ENCODE peak calls at places on chromosomes 6 and 20, in ten cellular contexts. G is lung; X is fibroblast of lung; M is CD4-positive, alpha-beta T cell; K is breast epithelium; A is psoas muscle; N is heart left ventricle; Z is lower lobe of right lung; U is right atrium auricular region; E is AG04450. D is an unnamed sample.

GRCh38 chr20:40913224-40913821 is 115.3 kb upstream of the TOP1 start:
- DNase-seq in E (no peak), U (no peak), N (no peak), A (no peak), G (no peak), Z (no peak), X (no peak), M (no peak), K (no peak), D (no peak)

GRCh38 chr6:36232172-36232571 is 35.6 kb downstream of the BRPF3 start:
- DNase-seq in U (no peak), K (no peak), X (no peak), E (no peak), M (no peak), Z (no peak), N (no peak), A (no peak), G (no peak), D (no peak)

GRCh38 chr6:39077882-39078594 is 29.5 kb downstream of the GLP1R start:
- DNase-seq in N (no peak), K (no peak), Z (no peak), X (no peak), A (no peak), U (peak; percentile 23), E (no peak), M (no peak), G (no peak), D (no peak)

GRCh38 chr6:31896856-31897611 is 464 bp downstream of the EHMT2 start:
- DNase-seq in U (no peak), G (no peak), A (no peak), K (no peak), M (no peak), N (no peak), Z (no peak), X (no peak), E (no peak), D (no peak)

GRCh38 chr6:143539723-143540122 is 28.2 kb upstream of the FUCA2 start:
- DNase-seq in K (no peak), A (no peak), Z (no peak), N (no peak), G (no peak), M (no peak), X (no peak), E (no peak), U (no peak), D (no peak)

GRCh38 chr6:107666084-107666981 is 157.8 kb downstream of the SCML4 start:
- DNase-seq in E (no peak), A (no peak), U (no peak), G (no peak), Z (no peak), N (no peak), M (no peak), X (peak; percentile 62), K (no peak), D (no peak)

GRCh38 chr20:14521436-14521835 is 184.0 kb upstream of the FLRT3 start:
- DNase-seq in M (no peak), K (no peak), A (no peak), Z (no peak), N (no peak), U (no peak), X (peak; percentile 9), G (no peak), E (no peak), D (no peak)

GRCh38 chr6:90048191-90048969 is 154.1 kb downstream of the GJA10 start:
- DNase-seq in U (no peak), A (no peak), K (no peak), Z (no peak), M (no peak), E (no peak), N (no peak), G (no peak), X (no peak), D (no peak)

GRCh38 chr6:9583946-9584345 is 830.9 kb downstream of the TFAP2A start:
- DNase-seq in M (no peak), X (no peak), K (no peak), E (no peak), Z (no peak), A (no peak), G (no peak), U (no peak), N (no peak), D (no peak)

GRCh38 chr6:111757342-111757741 is 115.9 kb downstream of the FYN start:
- DNase-seq in E (no peak), X (peak; percentile 53), M (no peak), K (no peak), N (no peak), A (no peak), U (no peak), Z (no peak), G (no peak), D (no peak)

GRCh38 chr6:88512951-88513350 is 346.8 kb upstream of the CNR1 start:
- DNase-seq in K (no peak), A (no peak), G (no peak), N (no peak), Z (no peak), E (no peak), U (no peak), M (no peak), X (no peak), D (no peak)

GRCh38 chr6:81491486-81492101 is 260.9 kb downstream of the TENT5A start:
- DNase-seq in X (no peak), A (no peak), G (no peak), Z (no peak), N (no peak), U (no peak), K (no peak), M (no peak), E (no peak), D (no peak)

GRCh38 chr6:166907373-166907841 is 48.9 kb downstream of the RNASET2 start:
- DNase-seq in A (no peak), X (no peak), Z (no peak), E (no peak), K (no peak), G (no peak), U (peak; percentile 51), M (no peak), N (no peak), D (no peak)

GRCh38 chr20:52313335-52313963 is 121.9 kb upstream of the ZFP64 start:
- DNase-seq in U (no peak), M (no peak), E (no peak), G (no peak), Z (no peak), N (no peak), X (peak; percentile 66), K (no peak), A (no peak), D (peak; percentile 42)

GRCh38 chr20:62762801-62763368 is 33.4 kb upstream of the MRGBP start:
- DNase-seq in E (no peak), U (no peak), M (no peak), K (no peak), X (no peak), N (no peak), A (peak; percentile 3), Z (peak; percentile 35), G (no peak), D (no peak)

GRCh38 chr6:167684276-167685104 is 142.2 kb upstream of the AFDN start:
- DNase-seq in M (no peak), X (no peak), A (no peak), K (no peak), N (no peak), E (no peak), G (no peak), U (no peak), Z (no peak), D (no peak)

GRCh38 chr6:44667668-44668390 is 280.3 kb downstream of the CDC5L start:
- DNase-seq in M (no peak), U (no peak), K (no peak), G (no peak), N (no peak), A (no peak), E (no peak), Z (no peak), X (no peak), D (no peak)
- TF ChIP-seq CTCF in M (peak; percentile 40), U (peak; percentile 60), K (no peak), G (peak; percentile 14), N (peak; percentile 31), A (peak; percentile 37), E (peak; percentile 52), Z (peak; percentile 53), X (peak; percentile 59), D (peak; percentile 60)

GRCh38 chr6:47106721-47107197 is 64.6 kb upstream of the ADGRF1 start:
- DNase-seq in E (no peak), X (no peak), M (no peak), N (no peak), A (no peak), Z (no peak), G (no peak), K (no peak), U (no peak), D (no peak)

GRCh38 chr6:47106216-47106615 is 64.1 kb upstream of the ADGRF1 start:
- DNase-seq in G (no peak), N (no peak), M (no peak), K (no peak), A (no peak), U (no peak), X (no peak), E (no peak), Z (no peak), D (no peak)

GRCh38 chr6:47103931-47104330 is 61.8 kb upstream of the ADGRF1 start:
- DNase-seq in A (no peak), K (no peak), G (no peak), M (no peak), E (no peak), U (no peak), X (no peak), Z (no peak), N (no peak), D (no peak)

GRCh38 chr6:47102331-47102730 is 60.2 kb upstream of the ADGRF1 start:
- DNase-seq in Z (no peak), X (no peak), A (no peak), K (no peak), U (no peak), M (no peak), E (no peak), N (no peak), G (no peak), D (no peak)

GRCh38 chr6:47105469-47106188 is 63.5 kb upstream of the ADGRF1 start:
- DNase-seq in U (no peak), Z (no peak), K (no peak), N (no peak), E (no peak), X (no peak), G (no peak), M (no peak), A (no peak), D (no peak)
- H3K27ac ChIP-seq in U (no peak overlapping the region), Z (no peak overlapping the region), K (no peak overlapping the region), N (no peak overlapping the region), E (no peak overlapping the region), X (no peak overlapping the region), G (no peak overlapping the region), M (no peak overlapping the region), A (no peak overlapping the region), D (no peak overlapping the region)

GRCh38 chr20:19073584-19074198 is 138.8 kb upstream of the SLC24A3 start:
- DNase-seq in M (no peak), G (no peak), U (no peak), X (no peak), E (no peak), A (no peak), N (no peak), Z (no peak), K (no peak), D (no peak)
- TF ChIP-seq CTCF in M (no peak), G (no peak), U (no peak), X (no peak), E (no peak), A (peak; percentile 16), N (peak; percentile 13), Z (peak; percentile 13), K (no peak), D (peak; percentile 32)

GRCh38 chr6:3139090-3139903 is 18.0 kb downstream of the TUBB2A start:
- DNase-seq in N (peak; percentile 67), G (peak; percentile 60), U (peak; percentile 66), K (peak; percentile 73), A (peak; percentile 61), E (peak; percentile 71), Z (peak; percentile 61), X (peak; percentile 80), M (no peak), D (peak; percentile 44)
- H3K27ac ChIP-seq in N (peak overlapping the region; percentile 65), G (peak overlapping the region; percentile 52), U (peak overlapping the region; percentile 57), K (peak overlapping the region; percentile 62), A (peak overlapping the region; percentile 78), E (peak overlapping the region; percentile 61), Z (peak overlapping the region; percentile 1), X (peak overlapping the region; percentile 59), M (no peak overlapping the region), D (no peak overlapping the region)

D was measured in adrenal gland.